ENCODE peak calls at places on chromosomes 11 and 22, in six cellular contexts. I is uterus, G is HFFc6, Z is cardiac muscle cell, A is OCI-LY7, S is colonic mucosa. H is an unnamed sample.

GRCh38 chr11:95584180-95584579 is 205.4 kb downstream of the FAM76B start:
- DNase-seq in I (no peak), G (peak; percentile 50), Z (no peak), A (no peak), S (no peak), H (no peak)

GRCh38 chr11:124623861-124624525 is 1.3 kb downstream of the TBRG1 start:
- DNase-seq in I (no peak), G (peak; percentile 26), Z (no peak), A (no peak), S (no peak), H (no peak)

GRCh38 chr11:106082096-106082495 is 4.6 kb downstream of the AASDHPPT start:
- DNase-seq in I (no peak), G (no peak), Z (no peak), A (no peak), S (no peak), H (no peak)

GRCh38 chr11:70542406-70542805 is 144.1 kb downstream of the CTTN start:
- DNase-seq in I (no peak), G (no peak), Z (no peak), A (no peak), S (no peak), H (no peak)

GRCh38 chr22:32994046-32994827 is 63.9 kb downstream of the SYN3 start:
- DNase-seq in I (no peak), G (no peak), Z (no peak), A (no peak), S (no peak), H (no peak)

GRCh38 chr11:69157156-69157821 is 1.6 kb downstream of the SMIM38 start:
- DNase-seq in I (no peak), G (no peak), Z (no peak), A (no peak), S (no peak), H (peak; percentile 81)

GRCh38 chr11:100562102-100562501 is 125.0 kb upstream of the ARHGAP42 start:
- DNase-seq in I (peak; percentile 32), G (peak; percentile 78), Z (no peak), A (no peak), S (no peak), H (no peak)

GRCh38 chr11:103888541-103888951 is 147.9 kb upstream of the DDI1 start:
- DNase-seq in I (no peak), G (peak; percentile 51), Z (no peak), A (no peak), S (no peak), H (no peak)

GRCh38 chr11:58659404-58659803 is 36.9 kb downstream of the CNTF start:
- DNase-seq in I (no peak), G (no peak), Z (no peak), A (no peak), S (no peak), H (no peak)

GRCh38 chr22:40605676-40606250 is 30.8 kb downstream of the MRTFA start:
- DNase-seq in I (no peak), G (peak; percentile 23), Z (no peak), A (no peak), S (no peak), H (no peak)

GRCh38 chr11:10592331-10592730 is 23.9 kb upstream of the LYVE1 start:
- DNase-seq in I (no peak), G (peak; percentile 88), Z (no peak), A (no peak), S (no peak), H (no peak)

GRCh38 chr11:119758291-119758690 is 29.3 kb upstream of the NECTIN1 start:
- DNase-seq in I (no peak), G (peak; percentile 39), Z (no peak), A (no peak), S (no peak), H (no peak)

GRCh38 chr11:28833670-28834069 is 725.5 kb downstream of the METTL15 start:
- DNase-seq in I (no peak), G (peak; percentile 82), Z (no peak), A (no peak), S (no peak), H (no peak)

GRCh38 chr11:47784785-47785381 is 17.7 kb upstream of the FNBP4 start:
- DNase-seq in I (no peak), G (no peak), Z (no peak), A (no peak), S (no peak), H (no peak)

GRCh38 chr22:21876486-21877176 is 9.2 kb upstream of the MAPK1 start:
- DNase-seq in I (no peak), G (peak; percentile 91), Z (no peak), A (no peak), S (no peak), H (peak; percentile 37)

GRCh38 chr11:14974723-14975587 is 2.8 kb upstream of the CALCA start:
- DNase-seq in I (no peak), G (no peak), Z (peak; percentile 67), A (peak; percentile 40), S (peak; percentile 55), H (peak; percentile 63)

GRCh38 chr11:880447-880846 is 30.2 kb downstream of the CHID1 start:
- DNase-seq in I (no peak), G (no peak), Z (no peak), A (no peak), S (no peak), H (no peak)
- TF ChIP-seq CTCF in I (no peak), G (peak; percentile 31), Z (no peak), A (no peak), S (no peak), H (no peak)

GRCh38 chr11:134724779-134725140 is 312.7 kb upstream of the B3GAT1 start:
- DNase-seq in I (no peak), G (no peak), Z (no peak), A (no peak), S (no peak), H (no peak)

GRCh38 chr11:134727204-134727603 is 315.2 kb upstream of the B3GAT1 start:
- DNase-seq in I (no peak), G (no peak), Z (no peak), A (no peak), S (no peak), H (no peak)

GRCh38 chr11:134725211-134725610 is 313.2 kb upstream of the B3GAT1 start:
- DNase-seq in I (no peak), G (no peak), Z (no peak), A (no peak), S (no peak), H (no peak)

GRCh38 chr11:134725939-134726639 is 314.0 kb upstream of the B3GAT1 start:
- DNase-seq in I (no peak), G (no peak), Z (no peak), A (no peak), S (peak; percentile 42), H (no peak)

GRCh38 chr11:134724106-134724778 is 312.2 kb upstream of the B3GAT1 start:
- DNase-seq in I (no peak), G (no peak), Z (no peak), A (no peak), S (no peak), H (no peak)
- TF ChIP-seq CTCF in I (no peak), G (no peak), Z (no peak), A (no peak), S (no peak), H (no peak)

DNA sequence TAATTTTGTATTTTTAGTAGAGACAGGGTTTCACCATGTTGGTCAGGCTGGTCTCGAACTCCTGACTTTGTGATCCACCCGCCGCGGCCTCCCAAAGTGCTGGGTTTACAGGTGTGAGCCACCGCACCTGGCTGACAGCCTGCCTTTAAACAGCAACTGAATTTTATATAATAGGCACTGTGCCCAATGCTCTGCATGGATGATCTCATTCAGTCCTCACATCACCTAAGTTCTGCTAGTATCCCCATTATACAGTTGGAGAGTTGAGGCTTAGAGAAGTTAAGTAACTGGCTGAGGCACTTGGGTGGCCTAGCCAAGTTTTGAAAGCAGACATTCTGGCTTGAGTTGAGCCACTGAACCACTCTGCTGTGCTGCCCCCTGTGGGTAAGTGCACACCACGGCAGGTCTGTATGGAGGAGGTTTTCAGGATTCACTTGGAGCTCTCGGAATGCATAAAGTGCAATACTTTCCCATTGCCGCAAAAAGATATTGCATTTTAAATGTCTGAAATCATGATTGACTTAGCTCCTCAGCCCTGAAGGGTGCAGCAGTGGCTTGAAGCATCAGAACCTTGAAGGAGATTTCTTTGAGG is 112.4 kb downstream of the LDLRAD3 start:
- DNase-seq in I (no peak), G (peak; percentile 16), Z (peak; percentile 58), A (no peak), S (peak; percentile 22), H (peak; percentile 38)
- TF ChIP-seq CTCF in I (peak; percentile 13), G (peak; percentile 83), Z (peak; percentile 63), A (peak; percentile 56), S (peak; percentile 21), H (peak; percentile 16)

GRCh38 chr22:24485608-24486007 is 9.5 kb upstream of the UPB1 start:
- DNase-seq in I (no peak), G (peak; percentile 18), Z (no peak), A (peak; percentile 54), S (no peak), H (peak; percentile 43)
- TF ChIP-seq CTCF in I (no peak), G (peak; percentile 50), Z (no peak), A (peak; percentile 70), S (no peak), H (no peak)

GRCh38 chr11:2684581-2684980 is 15.2 kb downstream of the KCNQ1OT1 start:
- DNase-seq in I (no peak), G (no peak), Z (no peak), A (no peak), S (no peak), H (no peak)
- TF ChIP-seq CTCF in I (no peak), G (no peak), Z (no peak), A (no peak), S (no peak), H (no peak)

GRCh38 chr11:60566773-60567172 is 51.6 kb downstream of the MS4A13 start:
- DNase-seq in I (no peak), G (no peak), Z (no peak), A (no peak), S (no peak), H (no peak)

GRCh38 chr11:60561254-60561653 is 46.1 kb downstream of the MS4A13 start:
- DNase-seq in I (no peak), G (no peak), Z (no peak), A (no peak), S (no peak), H (no peak)

GRCh38 chr11:60563553-60564235 is 48.5 kb downstream of the MS4A13 start:
- DNase-seq in I (no peak), G (no peak), Z (no peak), A (peak; percentile 13), S (no peak), H (peak; percentile 4)
- TF ChIP-seq CTCF in I (no peak), G (no peak), Z (no peak), A (peak; percentile 22), S (no peak), H (no peak)